ENCODE peak calls at places on chromosomes 13 and 19, in six cellular contexts. X is hippocampal formation; F is left ventricle myocardium superior; G is fibroblast of the aortic adventitia; B is CD8-positive, alpha-beta T cell; N is ureter. S is an unnamed sample.

GRCh38 chr19:13215572-13216380 is 65.6 kb downstream of the IER2 start:
- DNase-seq in X (no peak), F (no peak), G (no peak), B (no peak), N (no peak), S (no peak)

GRCh38 chr13:113112893-113113845 is 7.6 kb downstream of the F7 start:
- DNase-seq in X (no peak), F (no peak), G (no peak), B (no peak), N (peak; percentile 9), S (no peak)

GRCh38 chr13:38045278-38046048 is 175.9 kb upstream of the TRPC4 start:
- DNase-seq in X (no peak), F (no peak), G (peak; percentile 29), B (no peak), N (no peak), S (peak; percentile 50)

GRCh38 chr19:38095411-38096308 is 128.4 kb downstream of the DPF1 start:
- DNase-seq in X (peak; percentile 52), F (peak; percentile 75), G (peak; percentile 68), B (no peak), N (peak; percentile 70), S (peak; percentile 63)

GRCh38 chr13:44668707-44669106 is 92.6 kb upstream of the TSC22D1 start:
- DNase-seq in X (no peak), F (no peak), G (peak; percentile 23), B (no peak), N (no peak), S (no peak)

GRCh38 chr13:98500963-98501421 is 75.9 kb downstream of the STK24 start:
- DNase-seq in X (no peak), F (no peak), G (no peak), B (no peak), N (no peak), S (no peak)

GRCh38 chr13:31048521-31048920 is 113.2 kb downstream of the HSPH1 start:
- DNase-seq in X (no peak), F (no peak), G (peak; percentile 46), B (no peak), N (no peak), S (no peak)

GRCh38 chr13:95660981-95661581 is 15.9 kb upstream of the DNAJC3 start:
- DNase-seq in X (no peak), F (no peak), G (peak; percentile 76), B (no peak), N (no peak), S (peak; percentile 70)

GRCh38 chr13:26476744-26477129 is 80.7 kb upstream of the WASF3 start:
- DNase-seq in X (no peak), F (no peak), G (peak; percentile 49), B (no peak), N (no peak), S (no peak)

GRCh38 chr13:23902975-23903905 is 5.9 kb upstream of the C1QTNF9B start:
- DNase-seq in X (no peak), F (no peak), G (no peak), B (no peak), N (no peak), S (no peak)

GRCh38 chr13:27177852-27178251 is 6.2 kb upstream of the USP12 start:
- DNase-seq in X (no peak), F (no peak), G (no peak), B (no peak), N (no peak), S (no peak)

GRCh38 chr19:31518216-31518615 is 169.0 kb upstream of the TSHZ3 start:
- DNase-seq in X (no peak), F (no peak), G (no peak), B (no peak), N (no peak), S (no peak)

GRCh38 chr13:43822969-43823368 is 36.2 kb upstream of the ENOX1 start:
- DNase-seq in X (no peak), F (no peak), G (no peak), B (no peak), N (no peak), S (no peak)

GRCh38 chr19:11325544-11325943 is 13.9 kb downstream of the RAB3D start:
- DNase-seq in X (no peak), F (no peak), G (no peak), B (no peak), N (no peak), S (no peak)

GRCh38 chr19:31350033-31350692 is 927 bp upstream of the TSHZ3 start:
- DNase-seq in X (no peak), F (peak; percentile 66), G (no peak), B (no peak), N (no peak), S (no peak)

GRCh38 chr19:15280048-15280725 is 47.9 kb upstream of the EPHX3 start:
- DNase-seq in X (no peak), F (peak; percentile 75), G (no peak), B (no peak), N (no peak), S (no peak)

GRCh38 chr13:80215368-80215767 is 125.6 kb downstream of the SPRY2 start:
- DNase-seq in X (no peak), F (no peak), G (peak; percentile 54), B (no peak), N (no peak), S (no peak)

GRCh38 chr13:33108620-33109019 is 92.4 kb downstream of the KL start:
- DNase-seq in X (no peak), F (no peak), G (peak; percentile 83), B (no peak), N (no peak), S (no peak)

S was measured in RKO.